ENCODE peak calls at places on chromosomes 1 and 21, in five cellular contexts. M, Q, C, R and D are unnamed samples.

GRCh38 chr21:38121888-38122705 is 134.7 kb upstream of the KCNJ15 start:
- DNase-seq in Q (no peak), C (no peak), R (peak), M (no peak), D (no peak)

GRCh38 chr21:22575165-22575584 is 1577.0 kb downstream of the NCAM2 start:
- DNase-seq in C (peak), R (peak), M (peak), Q (no peak), D (no peak)

GRCh38 chr1:192610114-192610958 is 25.6 kb upstream of the RGS13 start:
- DNase-seq in R (no peak), C (no peak), Q (peak), M (no peak), D (peak)

GRCh38 chr1:164748253-164748899 is 189.4 kb downstream of the PBX1 start:
- DNase-seq in C (no peak), R (peak), Q (peak), M (no peak), D (peak)

GRCh38 chr1:228448372-228448771 is 31.7 kb upstream of the TRIM17 start:
- DNase-seq in Q (no peak), R (peak), C (no peak), M (no peak), D (no peak)

GRCh38 chr21:37057614-37058013 is 15.3 kb downstream of the PIGP start:
- DNase-seq in C (no peak), M (no peak), R (no peak), Q (no peak), D (no peak)

GRCh38 chr1:156961709-156962108 is 41.3 kb downstream of the LRRC71 start:
- DNase-seq in C (no peak), Q (no peak), M (no peak), R (no peak), D (no peak)

GRCh38 chr1:47023268-47024137 is at the start of gene CYP4X1:
- DNase-seq in M (peak), R (no peak), Q (no peak), C (peak), D (no peak)

GRCh38 chr1:23788695-23789094 is 2.2 kb upstream of the LYPLA2 start:
- DNase-seq in C (no peak), R (no peak), M (no peak), Q (no peak), D (no peak)

GRCh38 chr1:237011432-237011831 is 7.2 kb upstream of the MT1HL1 start:
- DNase-seq in Q (no peak), C (no peak), M (no peak), R (no peak), D (no peak)

GRCh38 chr1:37932759-37933158 is 14.1 kb downstream of the INPP5B start:
- DNase-seq in Q (peak), C (no peak), M (no peak), R (peak), D (peak)

GRCh38 chr1:54323324-54323739 is 82.9 kb downstream of the SSBP3 start:
- DNase-seq in C (no peak), M (peak), Q (no peak), R (peak), D (no peak)

GRCh38 chr21:14591882-14592281 is 45.8 kb upstream of the SAMSN1 start:
- DNase-seq in Q (no peak), C (no peak), M (no peak), R (peak), D (peak)

GRCh38 chr1:228082975-228083870 is 715 bp downstream of the ARF1 start:
- DNase-seq in Q (peak), R (no peak), C (no peak), M (no peak), D (peak)

GRCh38 chr1:157025321-157025720 is 20.2 kb downstream of the ARHGEF11 start:
- DNase-seq in C (no peak), M (no peak), Q (no peak), R (no peak), D (no peak)

GRCh38 chr1:153771241-153771640 is 4.0 kb upstream of the SLC27A3 start:
- DNase-seq in R (no peak), M (no peak), Q (no peak), C (no peak), D (no peak)

GRCh38 chr1:7106442-7107108 is 321.3 kb downstream of the CAMTA1 start:
- DNase-seq in R (no peak), C (no peak), M (no peak), Q (no peak), D (no peak)

GRCh38 chr1:44700573-44700972 is 26.1 kb downstream of the ARMH1 start:
- DNase-seq in C (no peak), Q (peak), M (no peak), R (no peak), D (no peak)

GRCh38 chr1:40476924-40477679 is at the start of gene ZFP69:
- DNase-seq in Q (peak), M (peak), C (peak), R (peak), D (peak)

DNA sequence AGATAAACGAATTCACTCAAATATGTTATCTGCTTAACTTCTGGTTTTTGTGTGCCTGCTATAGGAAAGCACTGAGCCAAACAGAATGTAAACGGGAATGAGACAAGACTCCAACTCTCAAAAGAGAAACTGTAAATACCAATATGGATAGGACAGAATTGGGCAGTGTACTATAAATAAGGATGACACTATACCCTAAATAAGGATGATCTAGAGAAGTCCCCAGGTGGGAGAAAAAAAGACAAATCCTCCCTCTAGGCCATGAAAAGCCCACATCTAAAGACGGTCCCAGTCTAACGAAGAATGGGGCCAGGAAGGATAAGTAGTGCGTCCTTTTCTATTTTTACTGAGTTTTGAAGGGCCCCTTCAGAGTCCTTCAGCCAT is 1.5 kb upstream of the GABPB2 start:
- DNase-seq in Q (no peak), R (no peak), M (no peak), C (no peak), D (no peak)
- H3K27ac ChIP-seq in Q (no peak), R (no peak), M (no peak), C (no peak), D (no peak)

GRCh38 chr1:175802407-175803123 is 59.2 kb upstream of the TNR start:
- DNase-seq in R (no peak), C (no peak), Q (no peak), M (peak), D (no peak)
- H4K8ac ChIP-seq in R (no peak), C (no peak), Q (no peak), M (no peak), D (no peak)

GRCh38 chr1:9591669-9592509 is 3.2 kb downstream of the TMEM201 start:
- DNase-seq in Q (no peak), M (no peak), C (peak), R (no peak), D (no peak)
- H3K14ac ChIP-seq in Q (no peak), M (no peak), C (no peak), R (no peak), D (no peak)

DNA sequence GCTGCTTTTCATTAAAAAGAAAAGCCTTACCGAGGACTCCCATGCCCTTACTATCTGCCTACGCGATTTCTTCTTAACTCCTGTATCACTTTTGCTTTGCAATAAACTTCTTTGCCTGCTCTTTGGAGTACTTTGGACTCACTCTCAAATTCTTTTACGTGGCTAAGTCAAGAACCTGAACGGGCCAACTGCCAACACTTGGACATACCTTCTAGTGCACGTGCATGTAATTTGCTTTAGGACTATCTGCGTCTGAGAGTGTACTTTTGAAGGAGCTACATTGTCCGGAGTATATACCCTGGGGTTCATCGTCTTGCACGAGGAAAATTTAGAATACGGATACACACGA is 3.6 kb upstream of the OTUD3 start:
- DNase-seq in M (no peak), R (no peak), C (no peak), Q (no peak), D (no peak)
- H3K27ac ChIP-seq in M (no peak), R (no peak), C (no peak), Q (no peak), D (no peak)

DNA sequence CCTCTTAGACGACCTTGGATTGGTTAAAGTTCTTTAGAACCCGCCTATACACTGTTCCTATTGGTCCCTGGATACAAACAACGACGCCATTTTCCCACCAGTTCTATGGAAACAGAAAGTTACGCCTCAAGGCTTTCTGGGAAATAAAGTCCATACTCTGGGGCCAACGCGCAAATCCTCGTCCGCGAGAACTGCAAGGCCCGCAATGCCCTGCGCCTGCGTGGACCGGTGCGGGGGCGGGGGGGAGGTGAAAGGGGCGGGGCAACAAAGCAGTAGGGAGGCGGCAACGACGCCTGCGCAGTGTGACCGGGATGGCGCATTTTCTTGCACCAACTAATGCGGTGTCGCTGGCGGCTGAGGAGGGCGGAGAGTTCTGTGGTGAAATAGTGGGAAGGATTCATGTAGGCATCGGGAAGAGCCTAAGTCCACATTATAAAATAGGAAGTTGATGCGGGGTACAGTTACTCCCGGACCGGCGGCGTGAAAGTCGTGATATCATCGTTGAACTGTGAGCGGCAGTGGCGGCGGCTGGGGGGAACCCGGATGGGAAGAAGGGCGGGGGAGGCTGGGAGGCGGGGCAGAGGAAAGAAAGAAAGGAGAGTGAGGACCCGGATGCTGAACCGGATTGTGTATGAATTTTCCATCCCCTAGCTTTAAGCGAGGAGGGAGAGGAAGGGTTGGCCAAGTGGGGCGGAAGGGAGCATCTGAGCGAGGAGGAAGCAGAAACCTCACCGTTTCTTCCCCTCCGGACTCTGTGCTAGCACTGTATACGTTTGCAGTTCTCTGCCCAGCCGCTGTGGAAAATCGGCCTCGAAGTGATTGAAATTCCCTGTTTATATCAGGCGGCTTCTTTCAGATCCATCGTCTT is at the start of gene GGPS1:
- DNase-seq in C (peak), R (peak), Q (peak), M (peak), D (peak)
- H4K8ac ChIP-seq in C (peak), R (peak), Q (peak), M (peak), D (peak)

GRCh38 chr1:19654886-19655717 is 9.6 kb upstream of the HTR6 start:
- DNase-seq in M (no peak), Q (no peak), C (no peak), R (no peak), D (no peak)
- H3K14ac ChIP-seq in M (no peak), Q (no peak), C (no peak), R (no peak), D (no peak)

DNA sequence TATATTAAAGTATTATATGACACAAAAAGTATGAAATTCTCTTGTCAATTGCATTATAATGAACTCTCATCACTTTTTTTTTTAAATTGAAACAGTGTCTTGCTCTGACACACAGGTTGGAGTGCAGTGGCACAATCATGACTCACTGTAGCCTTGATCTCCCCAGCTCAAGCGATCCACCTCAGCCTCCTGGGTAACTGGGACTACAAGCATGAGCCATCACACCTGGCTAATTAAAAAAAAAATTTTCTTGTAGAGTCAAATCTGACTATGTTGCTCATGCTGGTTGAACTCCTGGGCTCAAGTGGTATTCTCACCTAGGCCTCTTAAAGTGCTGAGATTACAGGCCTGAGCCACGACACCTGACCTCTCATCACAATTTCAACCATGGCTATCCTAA is 259.3 kb downstream of the S1PR1 start:
- DNase-seq in R (no peak), Q (no peak), C (no peak), M (no peak), D (no peak)
- H3K27ac ChIP-seq in R (no peak), Q (no peak), C (no peak), M (no peak), D (no peak)